ENCODE peak calls at places on chromosomes 16 and 17, in nine cellular contexts. One of them, this sample, is unnamed.

GRCh38 chr16:29290631-29291247 is 115.8 kb downstream of the NPIPB11 start:
- DNase-seq in A549: peak
- DNase-seq in effector memory CD4-positive, alpha-beta T cell: peak
- DNase-seq in heart left ventricle: peak
- DNase-seq in stomach: peak
- DNase-seq in fibroblast of pulmonary artery: peak
- DNase-seq in fibroblast of lung: peak
- DNase-seq in adipocyte: peak
- DNase-seq in upper lobe of right lung: peak
- DNase-seq in this sample: peak

GRCh38 chr17:80586464-80587228 is 42.0 kb downstream of the RPTOR start:
- DNase-seq in upper lobe of right lung: no peak
- DNase-seq in effector memory CD4-positive, alpha-beta T cell: no peak
- DNase-seq in A549: no peak
- DNase-seq in fibroblast of pulmonary artery: peak
- DNase-seq in fibroblast of lung: peak
- DNase-seq in adipocyte: no peak
- DNase-seq in heart left ventricle: no peak
- DNase-seq in stomach: no peak
- DNase-seq in this sample: no peak

GRCh38 chr17:6241996-6242395 is 171.8 kb downstream of the WSCD1 start:
- DNase-seq in heart left ventricle: no peak
- DNase-seq in adipocyte: no peak
- DNase-seq in effector memory CD4-positive, alpha-beta T cell: no peak
- DNase-seq in fibroblast of lung: no peak
- DNase-seq in stomach: no peak
- DNase-seq in upper lobe of right lung: no peak
- DNase-seq in fibroblast of pulmonary artery: no peak
- DNase-seq in A549: no peak
- DNase-seq in this sample: no peak

GRCh38 chr17:57102122-57102521 is 17.1 kb downstream of the AKAP1 start:
- DNase-seq in adipocyte: no peak
- DNase-seq in fibroblast of lung: no peak
- DNase-seq in fibroblast of pulmonary artery: no peak
- DNase-seq in heart left ventricle: no peak
- DNase-seq in upper lobe of right lung: no peak
- DNase-seq in stomach: no peak
- DNase-seq in A549: no peak
- DNase-seq in effector memory CD4-positive, alpha-beta T cell: no peak
- DNase-seq in this sample: no peak

GRCh38 chr17:18380471-18381157 is 3.0 kb downstream of the EVPLL start:
- DNase-seq in stomach: no peak
- DNase-seq in A549: no peak
- DNase-seq in adipocyte: no peak
- DNase-seq in heart left ventricle: no peak
- DNase-seq in fibroblast of pulmonary artery: no peak
- DNase-seq in fibroblast of lung: no peak
- DNase-seq in effector memory CD4-positive, alpha-beta T cell: no peak
- DNase-seq in upper lobe of right lung: peak
- DNase-seq in this sample: no peak

GRCh38 chr17:76540381-76541300 is 797 bp downstream of the PRCD start:
- DNase-seq in adipocyte: peak
- DNase-seq in effector memory CD4-positive, alpha-beta T cell: no peak
- DNase-seq in stomach: peak
- DNase-seq in heart left ventricle: peak
- DNase-seq in upper lobe of right lung: peak
- DNase-seq in fibroblast of pulmonary artery: peak
- DNase-seq in fibroblast of lung: peak
- DNase-seq in A549: peak
- DNase-seq in this sample: peak

GRCh38 chr17:5711344-5711743 is 127.0 kb upstream of the NLRP1 start:
- DNase-seq in upper lobe of right lung: no peak
- DNase-seq in heart left ventricle: no peak
- DNase-seq in A549: no peak
- DNase-seq in stomach: no peak
- DNase-seq in adipocyte: no peak
- DNase-seq in effector memory CD4-positive, alpha-beta T cell: no peak
- DNase-seq in fibroblast of lung: no peak
- DNase-seq in fibroblast of pulmonary artery: no peak
- DNase-seq in this sample: no peak

GRCh38 chr17:77821114-77821513 is 137.4 kb upstream of the TNRC6C start:
- DNase-seq in A549: no peak
- DNase-seq in upper lobe of right lung: no peak
- DNase-seq in stomach: no peak
- DNase-seq in fibroblast of pulmonary artery: no peak
- DNase-seq in effector memory CD4-positive, alpha-beta T cell: no peak
- DNase-seq in adipocyte: no peak
- DNase-seq in heart left ventricle: no peak
- DNase-seq in fibroblast of lung: no peak
- DNase-seq in this sample: peak

GRCh38 chr16:55264949-55265348 is 59.1 kb upstream of the IRX6 start:
- DNase-seq in upper lobe of right lung: no peak
- DNase-seq in fibroblast of pulmonary artery: no peak
- DNase-seq in adipocyte: peak
- DNase-seq in fibroblast of lung: no peak
- DNase-seq in stomach: no peak
- DNase-seq in A549: no peak
- DNase-seq in heart left ventricle: no peak
- DNase-seq in effector memory CD4-positive, alpha-beta T cell: no peak
- DNase-seq in this sample: no peak

GRCh38 chr17:50353600-50354195 is 7.8 kb downstream of the XYLT2 start:
- DNase-seq in adipocyte: no peak
- DNase-seq in A549: no peak
- DNase-seq in effector memory CD4-positive, alpha-beta T cell: no peak
- DNase-seq in upper lobe of right lung: peak
- DNase-seq in fibroblast of pulmonary artery: no peak
- DNase-seq in fibroblast of lung: no peak
- DNase-seq in stomach: peak
- DNase-seq in heart left ventricle: no peak
- DNase-seq in this sample: no peak

GRCh38 chr17:3750926-3751325 is 27.2 kb downstream of the HASPIN start:
- DNase-seq in adipocyte: no peak
- DNase-seq in effector memory CD4-positive, alpha-beta T cell: peak
- DNase-seq in fibroblast of lung: no peak
- DNase-seq in stomach: no peak
- DNase-seq in fibroblast of pulmonary artery: no peak
- DNase-seq in A549: no peak
- DNase-seq in upper lobe of right lung: no peak
- DNase-seq in heart left ventricle: no peak
- DNase-seq in this sample: no peak

GRCh38 chr17:38459556-38459955 is 31.3 kb downstream of the ARHGAP23 start:
- DNase-seq in adipocyte: no peak
- DNase-seq in upper lobe of right lung: no peak
- DNase-seq in fibroblast of lung: no peak
- DNase-seq in heart left ventricle: no peak
- DNase-seq in A549: no peak
- DNase-seq in stomach: peak
- DNase-seq in fibroblast of pulmonary artery: no peak
- DNase-seq in effector memory CD4-positive, alpha-beta T cell: no peak
- DNase-seq in this sample: no peak

GRCh38 chr17:15377200-15377599 is 35.8 kb upstream of the TEKT3 start:
- DNase-seq in fibroblast of pulmonary artery: peak
- DNase-seq in heart left ventricle: no peak
- DNase-seq in upper lobe of right lung: no peak
- DNase-seq in stomach: no peak
- DNase-seq in effector memory CD4-positive, alpha-beta T cell: no peak
- DNase-seq in fibroblast of lung: peak
- DNase-seq in adipocyte: peak
- DNase-seq in A549: no peak
- DNase-seq in this sample: no peak

GRCh38 chr17:72305964-72306551 is 185.2 kb downstream of the SOX9 start:
- DNase-seq in effector memory CD4-positive, alpha-beta T cell: no peak
- DNase-seq in A549: no peak
- DNase-seq in fibroblast of pulmonary artery: peak
- DNase-seq in adipocyte: peak
- DNase-seq in stomach: no peak
- DNase-seq in fibroblast of lung: peak
- DNase-seq in heart left ventricle: no peak
- DNase-seq in upper lobe of right lung: no peak
- DNase-seq in this sample: no peak

GRCh38 chr17:29570521-29570920 is 2.0 kb downstream of the TP53I13 start:
- DNase-seq in heart left ventricle: no peak
- DNase-seq in adipocyte: no peak
- DNase-seq in fibroblast of lung: no peak
- DNase-seq in fibroblast of pulmonary artery: no peak
- DNase-seq in stomach: peak
- DNase-seq in effector memory CD4-positive, alpha-beta T cell: no peak
- DNase-seq in A549: no peak
- DNase-seq in upper lobe of right lung: peak
- DNase-seq in this sample: no peak

GRCh38 chr16:23518435-23518891 is 8.2 kb upstream of the GGA2 start:
- DNase-seq in effector memory CD4-positive, alpha-beta T cell: no peak
- DNase-seq in heart left ventricle: no peak
- DNase-seq in stomach: no peak
- DNase-seq in fibroblast of pulmonary artery: peak
- DNase-seq in A549: no peak
- DNase-seq in adipocyte: peak
- DNase-seq in upper lobe of right lung: no peak
- DNase-seq in fibroblast of lung: peak
- DNase-seq in this sample: peak

GRCh38 chr16:5557966-5558365 is 460.4 kb upstream of the EEF2KMT start:
- DNase-seq in heart left ventricle: no peak
- DNase-seq in upper lobe of right lung: no peak
- DNase-seq in fibroblast of pulmonary artery: no peak
- DNase-seq in fibroblast of lung: no peak
- DNase-seq in stomach: no peak
- DNase-seq in A549: no peak
- DNase-seq in effector memory CD4-positive, alpha-beta T cell: no peak
- DNase-seq in adipocyte: no peak
- DNase-seq in this sample: no peak

GRCh38 chr16:51490866-51491265 is 339.8 kb upstream of the SALL1 start:
- DNase-seq in effector memory CD4-positive, alpha-beta T cell: no peak
- DNase-seq in A549: no peak
- DNase-seq in heart left ventricle: no peak
- DNase-seq in fibroblast of pulmonary artery: no peak
- DNase-seq in upper lobe of right lung: no peak
- DNase-seq in adipocyte: peak
- DNase-seq in fibroblast of lung: no peak
- DNase-seq in stomach: no peak
- DNase-seq in this sample: no peak

GRCh38 chr17:12545877-12546513 is 119.7 kb upstream of the MYOCD start:
- DNase-seq in A549: peak
- DNase-seq in upper lobe of right lung: no peak
- DNase-seq in heart left ventricle: no peak
- DNase-seq in effector memory CD4-positive, alpha-beta T cell: no peak
- DNase-seq in fibroblast of lung: peak
- DNase-seq in fibroblast of pulmonary artery: peak
- DNase-seq in adipocyte: peak
- DNase-seq in stomach: no peak
- DNase-seq in this sample: peak

DNA sequence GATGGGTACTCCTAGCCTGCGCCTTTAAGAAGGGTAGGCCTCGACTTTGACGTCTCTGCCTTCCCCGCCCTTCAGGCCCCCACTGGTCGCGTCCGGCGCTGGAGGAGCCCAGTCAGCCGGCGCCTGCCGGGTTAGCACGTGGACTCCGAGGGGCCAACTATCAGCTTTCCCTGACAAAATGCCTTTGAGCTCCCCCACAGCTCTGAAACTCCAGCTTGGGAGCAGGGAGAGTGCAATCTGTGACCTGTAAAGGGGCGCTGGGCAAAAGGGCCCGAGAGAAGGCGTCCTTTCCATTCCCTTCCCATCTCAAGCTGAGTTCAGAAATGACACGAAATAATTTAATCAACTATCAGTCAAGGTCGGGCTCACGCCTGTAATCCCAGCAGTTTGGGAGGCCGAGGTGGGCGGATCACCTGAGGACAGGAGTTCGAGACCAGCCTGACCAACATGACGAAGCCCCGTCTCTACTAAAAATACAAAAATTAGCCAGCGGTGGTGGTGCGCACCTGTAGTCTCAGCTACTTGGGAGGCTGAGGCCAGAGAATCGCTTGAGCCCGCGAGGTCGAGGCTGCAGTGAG is 2.3 kb upstream of the SLC25A39 start:
- DNase-seq in upper lobe of right lung: peak
- DNase-seq in fibroblast of pulmonary artery: peak
- DNase-seq in fibroblast of lung: peak
- DNase-seq in A549: peak
- DNase-seq in effector memory CD4-positive, alpha-beta T cell: peak
- DNase-seq in stomach: peak
- DNase-seq in adipocyte: peak
- DNase-seq in heart left ventricle: peak
- DNase-seq in this sample: peak
- H3K4me3 ChIP-seq in upper lobe of right lung: peak
- H3K4me3 ChIP-seq in fibroblast of pulmonary artery: no peak
- H3K4me3 ChIP-seq in fibroblast of lung: no peak
- H3K4me3 ChIP-seq in A549: peak
- H3K4me3 ChIP-seq in effector memory CD4-positive, alpha-beta T cell: peak
- H3K4me3 ChIP-seq in stomach: peak
- H3K4me3 ChIP-seq in adipocyte: peak
- H3K4me3 ChIP-seq in heart left ventricle: peak
- H3K4me3 ChIP-seq in this sample: no peak

DNA sequence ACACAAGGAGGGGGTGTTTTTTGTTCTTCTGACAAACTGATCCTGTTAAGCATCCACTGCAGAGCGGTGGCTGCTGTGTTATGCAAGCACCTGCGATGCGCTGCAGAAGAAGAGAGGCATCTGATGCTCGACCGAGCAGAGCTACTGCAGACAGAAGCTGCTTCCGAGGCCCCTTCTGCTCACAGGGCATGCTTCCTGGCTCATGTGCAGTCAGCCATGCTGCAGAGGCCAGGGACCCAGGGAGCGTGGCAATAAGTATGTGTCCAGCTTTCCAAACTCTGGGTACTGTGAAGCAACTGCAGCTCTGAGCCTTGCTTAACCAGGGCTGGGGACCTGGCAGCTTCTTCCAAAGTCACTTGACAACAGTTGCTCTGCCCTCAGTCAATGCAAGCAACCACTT is 448.6 kb upstream of the RBFOX1 start:
- DNase-seq in heart left ventricle: no peak
- DNase-seq in upper lobe of right lung: no peak
- DNase-seq in adipocyte: no peak
- DNase-seq in fibroblast of pulmonary artery: no peak
- DNase-seq in stomach: no peak
- DNase-seq in effector memory CD4-positive, alpha-beta T cell: no peak
- DNase-seq in A549: no peak
- DNase-seq in fibroblast of lung: no peak
- DNase-seq in this sample: no peak
- H3K4me3 ChIP-seq in heart left ventricle: no peak
- H3K4me3 ChIP-seq in upper lobe of right lung: no peak
- H3K4me3 ChIP-seq in adipocyte: no peak
- H3K4me3 ChIP-seq in fibroblast of pulmonary artery: no peak
- H3K4me3 ChIP-seq in stomach: no peak
- H3K4me3 ChIP-seq in effector memory CD4-positive, alpha-beta T cell: no peak
- H3K4me3 ChIP-seq in A549: no peak
- H3K4me3 ChIP-seq in fibroblast of lung: no peak
- H3K4me3 ChIP-seq in this sample: no peak

GRCh38 chr16:56606688-56607618 is 1.4 kb upstream of the MT2A start:
- DNase-seq in fibroblast of lung: peak
- DNase-seq in upper lobe of right lung: peak
- DNase-seq in fibroblast of pulmonary artery: peak
- DNase-seq in A549: peak
- DNase-seq in stomach: peak
- DNase-seq in effector memory CD4-positive, alpha-beta T cell: no peak
- DNase-seq in heart left ventricle: peak
- DNase-seq in adipocyte: peak
- DNase-seq in this sample: peak
- H3K4me3 ChIP-seq in fibroblast of lung: peak
- H3K4me3 ChIP-seq in upper lobe of right lung: no peak
- H3K4me3 ChIP-seq in fibroblast of pulmonary artery: peak
- H3K4me3 ChIP-seq in A549: peak
- H3K4me3 ChIP-seq in stomach: no peak
- H3K4me3 ChIP-seq in effector memory CD4-positive, alpha-beta T cell: no peak
- H3K4me3 ChIP-seq in heart left ventricle: peak
- H3K4me3 ChIP-seq in adipocyte: peak
- H3K4me3 ChIP-seq in this sample: peak

GRCh38 chr16:50067290-50067853 is 1.6 kb downstream of the HEATR3 start:
- DNase-seq in heart left ventricle: no peak
- DNase-seq in stomach: no peak
- DNase-seq in fibroblast of pulmonary artery: peak
- DNase-seq in effector memory CD4-positive, alpha-beta T cell: peak
- DNase-seq in A549: peak
- DNase-seq in upper lobe of right lung: no peak
- DNase-seq in fibroblast of lung: peak
- DNase-seq in adipocyte: peak
- DNase-seq in this sample: peak
- H3K4me3 ChIP-seq in heart left ventricle: no peak
- H3K4me3 ChIP-seq in stomach: no peak
- H3K4me3 ChIP-seq in fibroblast of pulmonary artery: peak
- H3K4me3 ChIP-seq in effector memory CD4-positive, alpha-beta T cell: no peak
- H3K4me3 ChIP-seq in A549: peak
- H3K4me3 ChIP-seq in upper lobe of right lung: peak
- H3K4me3 ChIP-seq in fibroblast of lung: peak
- H3K4me3 ChIP-seq in adipocyte: peak
- H3K4me3 ChIP-seq in this sample: peak

This sample was measured in adrenal gland.